ENCODE peak calls at places on chromosomes 7 and 10, in four cellular contexts. V is HepG2, T is HEK293T, O is GM12878. E is an unnamed sample.

GRCh38 chr7:135692055-135692454 is 29.7 kb downstream of the STMP1 start:
- DNase-seq in V (no peak), T (no peak), O (no peak), E (no peak)

GRCh38 chr7:27181795-27182275 is 3.2 kb downstream of the HOXA11 start:
- DNase-seq in V (no peak), T (no peak), O (no peak), E (no peak)

GRCh38 chr7:25849361-25850184 is 302.4 kb upstream of the NFE2L3 start:
- DNase-seq in V (peak; percentile 48), T (no peak), O (no peak), E (no peak)

GRCh38 chr10:71970331-71970730 is 6.1 kb downstream of the CHST3 start:
- DNase-seq in V (no peak), T (peak; percentile 42), O (no peak), E (peak; percentile 56)

GRCh38 chr7:30911133-30911532 is 520 bp upstream of the AQP1 start:
- DNase-seq in V (no peak), T (no peak), O (no peak), E (no peak)

GRCh38 chr7:22542669-22543068 is 42.7 kb upstream of the STEAP1B start:
- DNase-seq in V (no peak), T (no peak), O (no peak), E (no peak)

GRCh38 chr10:35447693-35448407 is 111.5 kb downstream of the CCNY start:
- DNase-seq in V (peak; percentile 86), T (no peak), O (no peak), E (no peak)

GRCh38 chr10:28913850-28914249 is 236.5 kb downstream of the BAMBI start:
- DNase-seq in V (peak; percentile 42), T (no peak), O (no peak), E (no peak)

GRCh38 chr7:101891936-101892640 is 74.7 kb downstream of the CUX1 start:
- DNase-seq in V (no peak), T (no peak), O (no peak), E (no peak)

GRCh38 chr7:135672560-135673359 is 10.4 kb downstream of the STMP1 start:
- DNase-seq in V (peak; percentile 48), T (peak; percentile 81), O (no peak), E (peak; percentile 35)

GRCh38 chr7:90957883-90958282 is 306.4 kb upstream of the FZD1 start:
- DNase-seq in V (no peak), T (no peak), O (no peak), E (no peak)

GRCh38 chr10:46092523-46093195 is 46.6 kb upstream of the MSMB start:
- DNase-seq in V (no peak), T (no peak), O (no peak), E (no peak)

GRCh38 chr7:135745702-135746312 is 2.8 kb downstream of the FAM180A start:
- DNase-seq in V (no peak), T (no peak), O (no peak), E (no peak)

GRCh38 chr10:24456319-24456718 is 247.4 kb downstream of the KIAA1217 start:
- DNase-seq in V (no peak), T (no peak), O (no peak), E (no peak)

GRCh38 chr10:120145107-120145506 is 252.6 kb downstream of the SEC23IP start:
- DNase-seq in V (no peak), T (no peak), O (no peak), E (no peak)

GRCh38 chr10:121025731-121026130 is 174.6 kb downstream of the WDR11 start:
- DNase-seq in V (no peak), T (no peak), O (no peak), E (no peak)

GRCh38 chr10:82757907-82758306 is 882.9 kb downstream of the NRG3 start:
- DNase-seq in V (no peak), T (no peak), O (no peak), E (no peak)

GRCh38 chr10:101935431-101935830 is 91.8 kb upstream of the KCNIP2 start:
- DNase-seq in V (no peak), T (no peak), O (no peak), E (no peak)

GRCh38 chr10:31730776-31731175 is 197.9 kb downstream of the ARHGAP12 start:
- DNase-seq in V (no peak), T (no peak), O (no peak), E (no peak)

GRCh38 chr7:74289660-74290589 is 718 bp downstream of the CLIP2 start:
- DNase-seq in V (no peak), T (no peak), O (no peak), E (no peak)

GRCh38 chr7:126702242-126703016 is 550.3 kb downstream of the GRM8 start:
- DNase-seq in V (no peak), T (no peak), O (peak; percentile 84), E (no peak)

GRCh38 chr10:71569775-71570588 is 149.6 kb downstream of the C10orf105 start:
- DNase-seq in V (peak; percentile 53), T (peak; percentile 80), O (no peak), E (peak; percentile 63)

GRCh38 chr10:110488944-110489343 is 8.8 kb upstream of the DUSP5 start:
- DNase-seq in V (no peak), T (no peak), O (no peak), E (no peak)

GRCh38 chr10:132520147-132520811 is 17.3 kb upstream of the INPP5A start:
- DNase-seq in V (no peak), T (no peak), O (no peak), E (no peak)

GRCh38 chr7:157825325-157825724 is 488.5 kb downstream of the DNAJB6 start:
- DNase-seq in V (no peak), T (no peak), O (no peak), E (no peak)

GRCh38 chr7:84735021-84735420 is 451.8 kb downstream of the SEMA3D start:
- DNase-seq in V (no peak), T (no peak), O (no peak), E (no peak)

GRCh38 chr7:104903044-104903443 is 111.0 kb upstream of the KMT2E start:
- DNase-seq in V (no peak), T (no peak), O (no peak), E (no peak)

GRCh38 chr7:138565451-138566114 is 105.5 kb downstream of the TRIM24 start:
- DNase-seq in V (peak; percentile 98), T (no peak), O (no peak), E (no peak)

GRCh38 chr7:155255660-155256059 is 42.0 kb upstream of the INSIG1 start:
- DNase-seq in V (no peak), T (no peak), O (no peak), E (no peak)

DNA sequence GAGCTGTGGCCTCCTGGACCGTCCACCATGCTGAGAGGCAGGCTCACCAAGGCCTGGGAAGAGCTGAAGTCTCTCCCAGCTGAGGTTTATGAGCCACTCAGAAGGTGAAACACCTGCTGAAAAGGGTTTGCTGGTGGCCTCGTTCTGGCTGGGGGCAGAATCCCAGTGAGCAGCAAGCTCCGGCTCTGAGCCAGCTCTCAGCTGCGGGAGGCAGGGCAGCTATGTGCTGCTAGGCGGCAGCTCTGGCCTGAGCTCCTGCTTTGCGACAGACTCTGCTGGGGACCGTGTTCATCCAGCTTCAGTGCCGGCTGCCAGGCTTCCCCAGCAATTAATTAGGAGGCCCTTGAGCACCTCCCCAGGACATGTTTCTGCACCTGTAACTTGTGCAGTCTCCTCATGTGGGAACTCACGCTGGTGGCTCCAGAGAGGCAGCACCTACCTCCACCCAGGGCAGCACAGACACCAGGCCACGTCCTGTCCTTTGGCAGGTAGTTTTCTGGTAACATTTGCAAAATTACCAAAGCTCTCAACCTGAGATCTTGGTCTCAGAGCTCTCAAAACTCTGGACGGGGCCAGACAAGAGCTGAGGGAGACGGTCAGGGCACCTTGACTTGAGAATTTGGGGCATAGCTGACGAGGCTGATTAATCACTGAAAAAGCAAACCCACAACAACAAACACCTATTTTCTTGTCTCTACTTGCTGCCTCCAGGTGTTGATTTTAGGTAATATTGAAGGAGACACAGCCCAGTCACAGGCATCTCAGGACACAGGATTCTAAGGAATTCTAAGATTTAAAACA is 185.0 kb downstream of the TCERG1L start:
- DNase-seq in V (no peak), T (no peak), O (no peak), E (peak; percentile 11)
- TF ChIP-seq SUZ12 in V (no peak), T (no peak), O (no peak), E (no peak)

GRCh38 chr10:130160775-130161174 is 24.6 kb downstream of the GLRX3 start:
- DNase-seq in V (no peak), T (no peak), O (no peak), E (no peak)

GRCh38 chr10:130167193-130167592 is 31.0 kb downstream of the GLRX3 start:
- DNase-seq in V (no peak), T (no peak), O (no peak), E (no peak)

GRCh38 chr10:130159395-130159794 is 23.2 kb downstream of the GLRX3 start:
- DNase-seq in V (no peak), T (no peak), O (no peak), E (no peak)

GRCh38 chr10:130161331-130161730 is 25.1 kb downstream of the GLRX3 start:
- DNase-seq in V (no peak), T (no peak), O (no peak), E (no peak)
- TF ChIP-seq SUZ12 in V (no peak), T (no peak), O (no peak), E (no peak)

DNA sequence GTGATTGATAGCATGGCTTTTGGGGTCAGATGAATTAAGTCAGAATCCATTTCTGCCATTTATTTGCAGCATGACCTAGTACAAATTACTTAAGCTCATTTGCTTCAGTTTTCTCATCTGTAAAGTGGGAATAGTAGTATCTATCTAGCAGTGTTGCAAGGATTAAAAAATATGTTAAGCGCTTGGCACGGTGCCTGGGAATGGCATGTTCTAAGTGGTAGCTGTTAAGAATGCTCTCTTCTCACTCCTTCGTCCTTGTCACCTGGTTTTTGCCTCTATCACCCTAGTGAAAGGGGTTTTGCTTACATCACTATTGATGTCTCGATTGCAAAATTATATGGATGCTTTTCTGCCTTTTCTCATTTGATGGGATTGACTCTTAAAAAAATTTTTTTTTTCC is 7.4 kb downstream of the TMEM248 start:
- DNase-seq in V (no peak), T (no peak), O (no peak), E (no peak)
- TF ChIP-seq SUZ12 in V (no peak), T (no peak), O (no peak), E (no peak)

GRCh38 chr7:70193514-70193913 is 595.2 kb downstream of the AUTS2 start:
- DNase-seq in V (no peak), T (peak; percentile 18), O (no peak), E (no peak)
- TF ChIP-seq SUZ12 in V (no peak), T (no peak), O (no peak), E (no peak)

DNA sequence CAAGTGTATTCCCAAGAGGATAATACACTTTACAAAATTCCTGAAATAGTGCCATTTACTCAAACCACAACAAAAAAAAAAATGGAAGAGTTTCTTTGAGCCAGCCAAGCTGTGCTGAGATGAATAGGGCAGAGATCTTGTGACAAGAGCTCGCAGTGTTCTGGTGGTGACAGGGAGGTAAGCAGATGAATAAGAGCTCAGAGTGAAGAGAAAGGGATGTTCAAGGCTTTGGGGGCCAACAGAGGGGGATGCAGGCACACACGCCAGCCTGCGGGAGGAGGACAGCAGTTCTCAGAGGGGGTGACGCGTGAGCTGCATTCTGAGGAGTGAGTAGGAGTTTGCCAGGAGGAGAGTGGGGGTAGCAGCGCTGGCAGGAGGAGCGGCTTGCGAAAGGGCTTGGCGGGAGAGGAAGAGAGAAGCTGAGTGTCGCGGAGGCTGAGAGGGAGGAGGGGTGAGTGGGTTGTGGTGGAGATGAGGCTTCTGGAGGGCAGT is 194.4 kb upstream of the IMMP2L start:
- DNase-seq in V (no peak), T (no peak), O (no peak), E (peak; percentile 28)
- TF ChIP-seq SUZ12 in V (no peak), T (no peak), O (no peak), E (no peak)

GRCh38 chr10:126455036-126455765 is 66.9 kb upstream of the ADAM12 start:
- DNase-seq in V (no peak), T (no peak), O (no peak), E (no peak)
- TF ChIP-seq SUZ12 in V (no peak), T (no peak), O (no peak), E (no peak)

E was measured in NT2/D1.